ENCODE peak calls at places on chromosomes 13 and 19, in five cellular contexts. K is HEK293T, M is AG09319, S is stomach, P is cardiac septum. O is an unnamed sample.

GRCh38 chr19:2221250-2221831 is 14.8 kb downstream of the PLEKHJ1 start:
- DNase-seq in P (no peak), S (no peak), M (no peak), K (no peak), O (no peak)

GRCh38 chr19:58544591-58545285 is 874 bp downstream of the TRIM28 start:
- DNase-seq in P (no peak), S (no peak), M (no peak), K (peak; percentile 83), O (no peak)

GRCh38 chr13:25920277-25920676 is 131.5 kb downstream of the SHISA2 start:
- DNase-seq in M (no peak), K (no peak), P (no peak), S (no peak), O (no peak)

GRCh38 chr13:24878340-24878739 is 114.4 kb downstream of the RNF17 start:
- DNase-seq in M (no peak), K (no peak), P (no peak), S (no peak), O (no peak)

GRCh38 chr13:19982447-19983043 is 24.0 kb downstream of the ZMYM2 start:
- DNase-seq in M (no peak), K (no peak), P (no peak), S (no peak), O (no peak)

GRCh38 chr19:30649934-30650614 is 277.9 kb downstream of the ZNF536 start:
- DNase-seq in M (peak; percentile 22), K (peak; percentile 60), S (no peak), P (no peak), O (no peak)

GRCh38 chr13:75607447-75607846 is 28.7 kb upstream of the LMO7 start:
- DNase-seq in P (no peak), M (no peak), K (no peak), S (no peak), O (no peak)

GRCh38 chr19:14006766-14007562 is 844 bp upstream of the RFX1 start:
- DNase-seq in P (no peak), K (peak; percentile 70), M (no peak), S (no peak), O (no peak)

GRCh38 chr19:4543444-4543843 is 3.6 kb upstream of the LRG1 start:
- DNase-seq in K (no peak), M (no peak), S (no peak), P (no peak), O (no peak)

GRCh38 chr13:32638739-32639138 is 52.5 kb downstream of the PDS5B start:
- DNase-seq in P (no peak), S (no peak), K (no peak), M (no peak), O (no peak)

GRCh38 chr13:47117268-47117667 is 220.4 kb upstream of the HTR2A start:
- DNase-seq in S (no peak), P (no peak), K (no peak), M (peak; percentile 11), O (no peak)

GRCh38 chr13:110651726-110652230 is 36.4 kb downstream of the NAXD start:
- DNase-seq in M (no peak), P (no peak), K (no peak), S (no peak), O (no peak)

GRCh38 chr13:48400820-48401219 is 12.1 kb downstream of the LPAR6 start:
- DNase-seq in S (no peak), P (no peak), M (peak; percentile 59), K (no peak), O (no peak)

GRCh38 chr19:6740589-6741348 is 1.3 kb downstream of the TRIP10 start:
- DNase-seq in P (no peak), K (peak; percentile 34), M (no peak), S (peak; percentile 45), O (no peak)

GRCh38 chr13:72535076-72535475 is 192.4 kb downstream of the MZT1 start:
- DNase-seq in S (no peak), M (no peak), K (no peak), P (no peak), O (no peak)

GRCh38 chr13:34020388-34020787 is 202.4 kb downstream of the RFC3 start:
- DNase-seq in P (no peak), S (no peak), M (no peak), K (no peak), O (no peak)

GRCh38 chr13:20441879-20442278 is 83.8 kb downstream of the CRYL1 start:
- DNase-seq in P (no peak), M (no peak), K (no peak), S (no peak), O (no peak)

GRCh38 chr13:113539822-113540221 is 44.7 kb upstream of the TFDP1 start:
- DNase-seq in K (no peak), P (peak; percentile 26), S (no peak), M (no peak), O (no peak)

GRCh38 chr13:66347718-66348117 is 882.4 kb downstream of the PCDH9 start:
- DNase-seq in P (no peak), K (no peak), M (no peak), S (no peak), O (no peak)

O was measured in thoracic aorta.